ENCODE peak calls at places on chromosome X, in five cellular contexts. S, I, B, G and K are unnamed samples.

GRCh38 chrX:110341189-110342035 is 17.2 kb upstream of the RTL9 start:
- DNase-seq in B (no peak), I (no peak), G (no peak), S (no peak), K (no peak)

GRCh38 chrX:8500203-8500602 is 35.6 kb downstream of the VCX3B start:
- DNase-seq in I (no peak), S (no peak), G (no peak), B (no peak), K (no peak)

GRCh38 chrX:71621644-71622346 is 3.5 kb upstream of the CXCR3 start:
- DNase-seq in I (no peak), S (no peak), G (no peak), B (no peak), K (no peak)

GRCh38 chrX:72101597-72102037 is 30.1 kb downstream of the RTL5 start:
- DNase-seq in S (no peak), B (no peak), G (no peak), I (no peak), K (no peak)

GRCh38 chrX:53237056-53237455 is 12.0 kb upstream of the KDM5C start:
- DNase-seq in S (no peak), B (no peak), G (no peak), I (no peak), K (no peak)

GRCh38 chrX:12898073-12898472 is 8.3 kb upstream of the TLR8 start:
- DNase-seq in G (no peak), B (no peak), I (no peak), S (no peak), K (no peak)

GRCh38 chrX:38694394-38694793 is 106.9 kb upstream of the MID1IP1 start:
- DNase-seq in I (no peak), B (no peak), G (no peak), S (no peak), K (no peak)

GRCh38 chrX:17242470-17242869 is 132.5 kb upstream of the NHS start:
- DNase-seq in B (peak), S (peak), I (no peak), G (peak), K (no peak)

GRCh38 chrX:17559728-17560379 is 177.4 kb upstream of the SCML1 start:
- DNase-seq in G (no peak), I (no peak), S (no peak), B (no peak), K (no peak)

GRCh38 chrX:133185119-133185518 is 33.0 kb downstream of the TFDP3 start:
- DNase-seq in S (no peak), B (no peak), G (no peak), I (no peak), K (no peak)

GRCh38 chrX:126658447-126658846 is 105.8 kb upstream of the DCAF12L1 start:
- DNase-seq in S (no peak), B (no peak), G (no peak), I (no peak), K (no peak)

GRCh38 chrX:154374361-154375155 is at the start of gene FLNA:
- DNase-seq in S (peak), B (peak), G (peak), I (no peak), K (no peak)

GRCh38 chrX:123961268-123962005 is at the start of gene STAG2:
- DNase-seq in I (peak), B (peak), S (peak), G (peak), K (no peak)

GRCh38 chrX:38654302-38654701 is 93.0 kb downstream of the TSPAN7 start:
- DNase-seq in S (peak), I (no peak), B (no peak), G (peak), K (no peak)

GRCh38 chrX:110131031-110131430 is 128.1 kb downstream of the TMEM164 start:
- DNase-seq in I (no peak), G (no peak), B (no peak), S (no peak), K (no peak)

GRCh38 chrX:34881671-34882070 is 60.9 kb upstream of the FAM47B start:
- DNase-seq in G (no peak), S (no peak), B (no peak), I (no peak), K (no peak)

GRCh38 chrX:17535229-17535628 is 160.2 kb downstream of the NHS start:
- DNase-seq in I (no peak), S (peak), B (peak), G (peak), K (no peak)

GRCh38 chrX:8289523-8289922 is 118.5 kb upstream of the VCX2 start:
- DNase-seq in I (no peak), B (no peak), S (no peak), G (no peak), K (no peak)

GRCh38 chrX:75061701-75062100 is 94.4 kb downstream of the ABCB7 start:
- DNase-seq in B (no peak), S (no peak), G (no peak), I (no peak), K (no peak)

GRCh38 chrX:10841579-10841978 is 221.2 kb upstream of the MID1 start:
- DNase-seq in I (no peak), B (no peak), G (peak), S (no peak), K (no peak)

GRCh38 chrX:33336783-33337182 is 125.4 kb upstream of the DMD start:
- DNase-seq in S (no peak), B (no peak), G (no peak), I (no peak), K (no peak)

GRCh38 chrX:86012188-86012587 is 35.2 kb downstream of the CHM start:
- DNase-seq in G (no peak), S (no peak), B (no peak), I (no peak), K (no peak)

GRCh38 chrX:109283870-109284269 is 198.0 kb downstream of the GUCY2F start:
- DNase-seq in B (no peak), G (no peak), S (no peak), I (no peak), K (no peak)

GRCh38 chrX:153318811-153319210 is 2.8 kb downstream of the PNMA6F start:
- DNase-seq in I (no peak), S (no peak), B (no peak), G (no peak), K (no peak)

GRCh38 chrX:12494400-12495138 is 296.6 kb upstream of the PRPS2 start:
- DNase-seq in B (no peak), G (no peak), S (no peak), I (no peak), K (no peak)

GRCh38 chrX:31298881-31299280 is 227.0 kb upstream of the FTHL17 start:
- DNase-seq in G (no peak), S (no peak), B (no peak), I (no peak), K (no peak)

GRCh38 chrX:20352504-20352903 is 85.8 kb upstream of the RPS6KA3 start:
- DNase-seq in G (no peak), B (no peak), I (no peak), S (no peak), K (no peak)
- TF ChIP-seq TAF1 in G (no peak), B (no peak), I (no peak), S (no peak), K (no peak)

GRCh38 chrX:115491766-115492165 is 69.2 kb upstream of the PLS3 start:
- DNase-seq in G (no peak), S (no peak), I (no peak), B (no peak), K (no peak)
- TF ChIP-seq TAF1 in G (no peak), S (no peak), I (no peak), B (no peak), K (no peak)

GRCh38 chrX:45743081-45743533 is 542.4 kb upstream of the DIPK2B start:
- DNase-seq in B (no peak), S (peak), G (peak), I (no peak), K (no peak)
- TF ChIP-seq TAF1 in B (no peak), S (no peak), G (no peak), I (no peak), K (no peak)

GRCh38 chrX:1246816-1247215 is 21.8 kb upstream of the CSF2RA start:
- DNase-seq in G (peak), I (peak), S (peak), B (peak), K (peak)

GRCh38 chrX:1244164-1245076 is 24.2 kb upstream of the CSF2RA start:
- DNase-seq in B (peak), G (no peak), I (no peak), S (no peak), K (no peak)

GRCh38 chrX:1248381-1249061 is 20.1 kb upstream of the CSF2RA start:
- DNase-seq in S (no peak), I (no peak), B (peak), G (no peak), K (no peak)

GRCh38 chrX:1239681-1240142 is 27.3 kb upstream of the CRLF2 start:
- DNase-seq in I (peak), S (no peak), B (no peak), G (peak), K (peak)

DNA sequence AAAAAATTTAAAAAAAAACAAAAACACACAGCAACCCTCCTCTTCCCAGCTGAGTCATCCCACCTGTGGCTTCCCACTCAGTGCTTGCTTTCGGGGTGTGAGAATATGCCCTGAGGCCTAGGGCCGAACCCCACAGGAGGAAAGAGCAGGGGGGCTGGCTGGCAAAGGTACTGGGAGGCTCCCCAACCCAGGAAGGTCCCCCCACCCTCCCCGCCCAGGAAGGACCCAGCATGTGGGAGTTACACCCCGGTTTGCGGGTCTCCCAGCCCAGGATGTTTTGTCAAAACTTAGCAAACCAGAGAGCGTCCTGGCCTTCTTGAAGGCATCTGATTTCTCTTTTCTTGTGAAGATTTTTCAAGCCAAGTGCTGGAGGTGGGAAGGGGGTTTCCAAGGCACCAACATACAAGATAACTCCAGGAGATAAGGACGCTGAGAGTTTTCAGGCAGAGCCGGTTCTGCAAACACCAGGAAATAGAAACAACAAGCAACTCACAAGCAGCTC is 25.7 kb upstream of the CSF2RA start:
- DNase-seq in I (peak), G (no peak), S (no peak), B (no peak), K (no peak)
- TF ChIP-seq TAF1 in I (no peak), G (no peak), S (no peak), B (no peak), K (no peak)

GRCh38 chrX:119573222-119573621 is 1.1 kb upstream of the UBE2A start:
- DNase-seq in G (peak), I (no peak), S (no peak), B (no peak), K (no peak)
- TF ChIP-seq TAF1 in G (no peak), I (no peak), S (no peak), B (no peak), K (no peak)

DNA sequence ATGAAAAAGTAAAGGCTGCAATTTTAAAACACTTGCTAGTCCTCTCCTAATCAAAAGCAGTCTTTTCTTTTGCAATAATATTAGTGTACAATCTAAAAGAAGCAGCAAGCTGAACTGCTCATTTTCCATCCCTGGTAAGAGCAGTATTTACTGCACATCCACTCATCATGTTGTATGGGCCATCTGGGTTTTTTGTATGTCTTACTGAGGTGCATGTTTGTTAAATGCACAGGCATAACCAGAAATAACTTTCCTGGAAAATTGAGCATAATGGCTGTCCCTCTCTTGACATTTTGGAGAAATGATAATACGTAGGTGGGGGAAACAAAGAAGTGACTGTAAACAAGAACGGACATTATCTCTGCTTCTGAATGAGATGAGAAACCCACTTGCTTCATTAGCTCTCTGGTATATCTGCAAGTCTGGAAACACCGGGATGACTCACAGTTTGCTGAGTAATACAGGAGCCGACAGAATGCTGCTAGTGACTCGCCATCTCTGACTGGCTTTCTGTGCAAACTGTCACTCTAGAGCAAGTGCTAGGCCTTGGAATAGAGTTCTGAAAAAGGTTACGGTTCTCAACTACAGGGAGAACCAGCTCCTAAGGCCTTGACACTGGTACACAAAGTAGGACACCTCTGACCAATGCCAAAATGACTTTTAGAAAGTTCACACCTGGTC is 85.7 kb upstream of the MTM1 start:
- DNase-seq in G (peak), B (no peak), S (no peak), I (no peak), K (no peak)
- TF ChIP-seq TAF1 in G (no peak), B (no peak), S (no peak), I (no peak), K (no peak)